ENCODE peak calls at places on chromosomes 4 and X, in nine cellular contexts. A is BE2C, C is GM12864, I is tibial nerve, W is foreskin keratinocyte, Y is GM23338, P is HFFc6, U is GM10248, Z is cardiac muscle cell. Q is an unnamed sample.

GRCh38 chr4:139619644-139620043 is 46.0 kb upstream of the MGST2 start:
- DNase-seq in A (peak), C (no peak), I (no peak), W (no peak), Y (peak), P (peak), U (peak), Z (peak), Q (no peak)

GRCh38 chrX:129577473-129577872 is 37.4 kb downstream of the OCRL start:
- DNase-seq in A (peak), C (no peak), I (no peak), W (peak), Y (no peak), P (peak), U (no peak), Z (no peak), Q (no peak)

GRCh38 chr4:185204238-185204910 is 574 bp upstream of the CFAP97 start:
- DNase-seq in A (no peak), C (no peak), I (no peak), W (peak), Y (no peak), P (no peak), U (no peak), Z (no peak), Q (no peak)

GRCh38 chr4:54513231-54513630 is 144.5 kb upstream of the KIT start:
- DNase-seq in A (no peak), C (no peak), I (no peak), W (peak), Y (no peak), P (peak), U (no peak), Z (no peak), Q (no peak)

GRCh38 chrX:153951683-153952372 is 7.4 kb upstream of the RENBP start:
- DNase-seq in A (no peak), C (no peak), I (no peak), W (no peak), Y (no peak), P (no peak), U (no peak), Z (no peak), Q (no peak)

GRCh38 chr4:86586160-86586572 is 7.9 kb upstream of the PTPN13 start:
- DNase-seq in A (no peak), C (no peak), I (no peak), W (peak), Y (peak), P (peak), U (no peak), Z (no peak), Q (no peak)

GRCh38 chr4:123588631-123589223 is 192.1 kb downstream of the SPRY1 start:
- DNase-seq in A (no peak), C (no peak), I (no peak), W (no peak), Y (no peak), P (peak), U (peak), Z (no peak), Q (no peak)

GRCh38 chr4:188297873-188298272 is 158.6 kb downstream of the TRIML1 start:
- DNase-seq in A (no peak), C (no peak), I (no peak), W (no peak), Y (no peak), P (peak), U (no peak), Z (no peak), Q (no peak)

GRCh38 chr4:89213382-89213701 is 94.3 kb downstream of the GPRIN3 start:
- DNase-seq in A (no peak), C (no peak), I (no peak), W (no peak), Y (no peak), P (no peak), U (no peak), Z (no peak), Q (no peak)

GRCh38 chr4:8732092-8732491 is 139.5 kb downstream of the CPZ start:
- DNase-seq in A (no peak), C (no peak), I (no peak), W (no peak), Y (no peak), P (no peak), U (no peak), Z (no peak), Q (no peak)

GRCh38 chr4:92334716-92335350 is 31.1 kb downstream of the GRID2 start:
- DNase-seq in A (no peak), C (no peak), I (no peak), W (no peak), Y (no peak), P (no peak), U (no peak), Z (no peak), Q (no peak)

GRCh38 chrX:111641969-111642368 is 39.0 kb upstream of the ALG13 start:
- DNase-seq in A (no peak), C (no peak), I (no peak), W (no peak), Y (no peak), P (no peak), U (no peak), Z (no peak), Q (no peak)

GRCh38 chr4:2932951-2933565 is 30.1 kb downstream of the NOP14 start:
- DNase-seq in A (no peak), C (no peak), I (no peak), W (no peak), Y (no peak), P (no peak), U (no peak), Z (no peak), Q (no peak)

GRCh38 chr4:92091335-92091734 is 212.4 kb upstream of the GRID2 start:
- DNase-seq in A (peak), C (no peak), I (no peak), W (no peak), Y (peak), P (no peak), U (no peak), Z (no peak), Q (no peak)

GRCh38 chr4:187555174-187555573 is 440.4 kb upstream of the ZFP42 start:
- DNase-seq in A (no peak), C (no peak), I (no peak), W (no peak), Y (no peak), P (no peak), U (no peak), Z (no peak), Q (no peak)

GRCh38 chr4:146329042-146329716 is 114.8 kb downstream of the REELD1 start:
- DNase-seq in A (no peak), C (no peak), I (no peak), W (peak), Y (no peak), P (peak), U (no peak), Z (no peak), Q (no peak)

GRCh38 chrX:153588021-153588781 is 10.7 kb downstream of the CCNQ start:
- DNase-seq in A (no peak), C (no peak), I (no peak), W (no peak), Y (no peak), P (no peak), U (no peak), Z (no peak), Q (no peak)

GRCh38 chrX:35842657-35843056 is 44.5 kb downstream of the MAGEB16 start:
- DNase-seq in A (no peak), C (no peak), I (no peak), W (no peak), Y (peak), P (no peak), U (no peak), Z (no peak), Q (no peak)

GRCh38 chrX:153454901-153455550 is 9.2 kb upstream of the TREX2 start:
- DNase-seq in A (no peak), C (no peak), I (no peak), W (peak), Y (no peak), P (no peak), U (no peak), Z (no peak), Q (no peak)

GRCh38 chr4:149690726-149691125 is 124.9 kb downstream of the IQCM start:
- DNase-seq in A (no peak), C (no peak), I (no peak), W (no peak), Y (peak), P (no peak), U (no peak), Z (no peak), Q (no peak)

GRCh38 chr4:155042014-155042413 is 166.4 kb upstream of the NPY2R start:
- DNase-seq in A (no peak), C (no peak), I (no peak), W (no peak), Y (no peak), P (no peak), U (no peak), Z (no peak), Q (no peak)

GRCh38 chr4:25253072-25253447 is 19.2 kb downstream of the PI4K2B start:
- DNase-seq in A (no peak), C (no peak), I (no peak), W (peak), Y (no peak), P (no peak), U (no peak), Z (peak), Q (no peak)

GRCh38 chr4:30722092-30722915 is 2.1 kb downstream of the PCDH7 start:
- DNase-seq in A (no peak), C (no peak), I (no peak), W (no peak), Y (peak), P (no peak), U (no peak), Z (no peak), Q (no peak)

GRCh38 chr4:970854-971520 is 2.4 kb downstream of the DGKQ start:
- DNase-seq in A (no peak), C (no peak), I (no peak), W (no peak), Y (no peak), P (no peak), U (no peak), Z (no peak), Q (no peak)

GRCh38 chr4:53520114-53520513 is 71.2 kb downstream of the LNX1 start:
- DNase-seq in A (no peak), C (no peak), I (no peak), W (no peak), Y (peak), P (no peak), U (no peak), Z (peak), Q (no peak)

GRCh38 chrX:120761810-120762209 is 113.9 kb downstream of the CT47B1 start:
- DNase-seq in A (no peak), C (no peak), I (no peak), W (no peak), Y (no peak), P (peak), U (no peak), Z (no peak), Q (no peak)

GRCh38 chrX:39815621-39816020 is 282.1 kb downstream of the BCOR start:
- DNase-seq in A (peak), C (no peak), I (no peak), W (no peak), Y (peak), P (no peak), U (peak), Z (no peak), Q (no peak)

GRCh38 chrX:31268359-31268758 is 196.5 kb upstream of the FTHL17 start:
- DNase-seq in A (no peak), C (no peak), I (no peak), W (no peak), Y (no peak), P (no peak), U (no peak), Z (peak), Q (no peak)
- TF ChIP-seq CTCF in A (peak), C (no peak), I (no peak), W (no peak), Y (no peak), P (no peak), U (no peak), Z (no peak), Q (no peak)

GRCh38 chr4:122015203-122015602 is 63.3 kb upstream of the TRPC3 start:
- DNase-seq in A (no peak), C (no peak), I (no peak), W (no peak), Y (no peak), P (no peak), U (no peak), Z (no peak), Q (no peak)
- TF ChIP-seq CTCF in A (no peak), C (no peak), I (no peak), W (no peak), Y (no peak), P (no peak), U (no peak), Z (no peak), Q (no peak)

DNA sequence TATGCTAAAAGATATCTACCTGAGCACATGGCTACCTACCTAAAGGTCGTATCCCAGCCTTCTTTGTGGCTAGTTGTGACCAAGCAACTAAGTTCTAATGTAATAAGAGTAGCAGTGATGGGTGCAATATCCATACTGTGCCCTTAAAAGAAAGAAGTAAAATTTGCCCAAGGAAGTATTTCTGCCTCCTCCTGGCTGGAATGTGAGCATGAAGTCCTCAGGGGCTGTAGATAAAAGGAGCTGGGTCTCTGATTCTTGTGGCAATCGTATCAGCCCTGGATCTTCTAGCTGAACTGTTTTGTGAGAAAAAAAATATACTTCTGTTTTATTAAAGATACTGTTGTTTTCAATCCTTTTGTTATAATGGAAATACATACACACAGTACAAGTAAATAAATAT is 217.4 kb downstream of the GPAT3 start:
- DNase-seq in A (no peak), C (no peak), I (no peak), W (no peak), Y (peak), P (no peak), U (no peak), Z (no peak), Q (no peak)
- TF ChIP-seq CTCF in A (peak), C (no peak), I (no peak), W (peak), Y (peak), P (peak), U (no peak), Z (no peak), Q (no peak)

GRCh38 chrX:138710311-138710791 is 1.2 kb downstream of the FGF13 start:
- DNase-seq in A (no peak), C (no peak), I (no peak), W (no peak), Y (no peak), P (no peak), U (no peak), Z (peak), Q (peak)

GRCh38 chrX:138708268-138708667 is 3.2 kb downstream of the FGF13 start:
- DNase-seq in A (no peak), C (no peak), I (no peak), W (no peak), Y (no peak), P (no peak), U (no peak), Z (peak), Q (no peak)

GRCh38 chrX:138710866-138711331 is 618 bp downstream of the FGF13 start:
- DNase-seq in A (no peak), C (no peak), I (no peak), W (no peak), Y (peak), P (no peak), U (no peak), Z (peak), Q (peak)

GRCh38 chrX:138709886-138710285 is 1.6 kb downstream of the FGF13 start:
- DNase-seq in A (no peak), C (no peak), I (no peak), W (no peak), Y (peak), P (no peak), U (no peak), Z (peak), Q (no peak)

DNA sequence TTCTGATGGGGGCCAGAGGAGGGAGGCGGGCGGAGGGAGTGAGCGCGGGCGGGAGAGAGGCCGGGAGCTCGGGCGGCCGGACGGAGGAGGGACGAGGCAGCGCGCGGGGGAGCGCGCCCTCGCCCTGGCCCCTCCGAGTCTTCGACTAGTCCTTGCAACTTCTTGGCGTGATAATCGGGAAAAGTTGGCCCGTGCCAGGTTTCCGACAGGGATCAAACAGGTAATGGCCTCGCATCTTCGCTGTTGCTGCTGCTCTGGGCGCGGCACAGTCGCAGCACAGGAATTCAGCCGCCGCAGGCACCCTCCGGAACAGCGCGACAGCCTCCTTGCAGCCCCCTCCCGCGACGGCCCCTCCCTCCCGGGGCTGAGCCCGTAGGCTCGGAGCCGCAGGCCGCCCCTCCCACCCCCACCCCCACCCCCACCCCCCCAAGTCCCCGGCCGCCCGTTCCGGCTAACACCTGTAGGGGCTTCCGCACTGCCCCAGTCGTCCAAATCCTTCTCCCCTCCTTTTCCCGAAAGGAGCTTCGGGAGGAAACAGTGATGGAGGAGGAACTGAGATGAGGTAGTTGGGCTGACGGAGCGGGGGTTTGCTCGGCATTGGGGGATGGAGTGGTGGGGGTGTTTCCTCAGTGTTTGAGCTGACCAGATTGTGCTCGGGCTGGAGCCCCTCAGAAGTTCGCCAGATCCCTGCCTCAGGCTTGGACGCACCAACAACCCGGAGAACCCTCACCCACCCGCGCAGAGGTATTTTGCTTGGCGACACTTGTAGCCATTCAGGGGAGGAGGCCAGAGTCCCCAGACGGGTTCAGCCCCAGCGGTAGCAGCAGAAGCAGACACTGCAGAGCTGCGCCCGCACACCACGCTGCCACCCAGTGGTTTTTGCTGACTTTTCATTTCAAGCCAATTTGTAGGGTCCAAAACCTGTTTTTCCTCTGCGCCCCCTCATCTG is at the start of gene FGF13:
- DNase-seq in A (peak), C (no peak), I (no peak), W (no peak), Y (peak), P (no peak), U (no peak), Z (peak), Q (peak)
- TF ChIP-seq CTCF in A (no peak), C (no peak), I (no peak), W (no peak), Y (peak), P (no peak), U (peak), Z (peak), Q (peak)

Q was measured in progenitor cell of endocrine pancreas.